ENCODE peak calls at places on chromosomes 1 and 21, in eight cellular contexts. One of them, this sample, is unnamed.

GRCh38 chr1:36797761-36798160 is 236.6 kb downstream of the GRIK3 start:
- DNase-seq in iPS DF 6.9: no peak
- DNase-seq in NCI-H1105: no peak
- DNase-seq in anterior cingulate cortex: no peak
- DNase-seq in aorta: no peak
- DNase-seq in substantia nigra: no peak
- DNase-seq in M059J: no peak
- DNase-seq in memory B cell: no peak
- DNase-seq in this sample: no peak

GRCh38 chr1:184393924-184394323 is 7.1 kb downstream of the C1orf21 start:
- DNase-seq in iPS DF 6.9: no peak
- DNase-seq in NCI-H1105: no peak
- DNase-seq in anterior cingulate cortex: no peak
- DNase-seq in aorta: no peak
- DNase-seq in substantia nigra: no peak
- DNase-seq in M059J: no peak
- DNase-seq in memory B cell: no peak
- DNase-seq in this sample: no peak

GRCh38 chr1:34779526-34779925 is 1.5 kb upstream of the GJB3 start:
- DNase-seq in iPS DF 6.9: no peak
- DNase-seq in NCI-H1105: no peak
- DNase-seq in anterior cingulate cortex: no peak
- DNase-seq in aorta: peak; percentile 21
- DNase-seq in substantia nigra: no peak
- DNase-seq in M059J: peak; percentile 57
- DNase-seq in memory B cell: no peak
- DNase-seq in this sample: no peak

GRCh38 chr1:229139320-229139719 is 131.6 kb upstream of the RAB4A start:
- DNase-seq in iPS DF 6.9: no peak
- DNase-seq in NCI-H1105: no peak
- DNase-seq in anterior cingulate cortex: no peak
- DNase-seq in aorta: no peak
- DNase-seq in substantia nigra: no peak
- DNase-seq in M059J: peak; percentile 6
- DNase-seq in memory B cell: no peak
- DNase-seq in this sample: no peak

GRCh38 chr21:16541366-16541765 is 811.6 kb downstream of the USP25 start:
- DNase-seq in iPS DF 6.9: no peak
- DNase-seq in NCI-H1105: no peak
- DNase-seq in anterior cingulate cortex: no peak
- DNase-seq in aorta: no peak
- DNase-seq in substantia nigra: no peak
- DNase-seq in M059J: peak; percentile 65
- DNase-seq in memory B cell: no peak
- DNase-seq in this sample: no peak

GRCh38 chr1:69787151-69787550 is 219.4 kb downstream of the LRRC7 start:
- DNase-seq in iPS DF 6.9: no peak
- DNase-seq in NCI-H1105: no peak
- DNase-seq in anterior cingulate cortex: no peak
- DNase-seq in aorta: no peak
- DNase-seq in substantia nigra: no peak
- DNase-seq in M059J: no peak
- DNase-seq in memory B cell: no peak
- DNase-seq in this sample: no peak

GRCh38 chr1:201219481-201220387 is 29.1 kb downstream of the IGFN1 start:
- DNase-seq in iPS DF 6.9: no peak
- DNase-seq in NCI-H1105: peak; percentile 32
- DNase-seq in anterior cingulate cortex: no peak
- DNase-seq in aorta: no peak
- DNase-seq in substantia nigra: no peak
- DNase-seq in M059J: no peak
- DNase-seq in memory B cell: no peak
- DNase-seq in this sample: no peak

GRCh38 chr21:38861989-38862683 is 56.4 kb downstream of the ETS2 start:
- DNase-seq in iPS DF 6.9: no peak
- DNase-seq in NCI-H1105: no peak
- DNase-seq in anterior cingulate cortex: no peak
- DNase-seq in aorta: no peak
- DNase-seq in substantia nigra: no peak
- DNase-seq in M059J: peak; percentile 34
- DNase-seq in memory B cell: peak; percentile 19
- DNase-seq in this sample: no peak

GRCh38 chr1:160282807-160283206 is 2.1 kb downstream of the PEX19 start:
- DNase-seq in iPS DF 6.9: no peak
- DNase-seq in NCI-H1105: no peak
- DNase-seq in anterior cingulate cortex: no peak
- DNase-seq in aorta: no peak
- DNase-seq in substantia nigra: no peak
- DNase-seq in M059J: no peak
- DNase-seq in memory B cell: no peak
- DNase-seq in this sample: no peak

GRCh38 chr1:169484683-169485426 is 889 bp downstream of the SLC19A2 start:
- DNase-seq in iPS DF 6.9: peak; percentile 9
- DNase-seq in NCI-H1105: peak; percentile 29
- DNase-seq in anterior cingulate cortex: no peak
- DNase-seq in aorta: peak; percentile 80
- DNase-seq in substantia nigra: no peak
- DNase-seq in M059J: peak; percentile 58
- DNase-seq in memory B cell: no peak
- DNase-seq in this sample: no peak

GRCh38 chr1:47438321-47439150 is 692 bp downstream of the FOXD2 start:
- DNase-seq in iPS DF 6.9: no peak
- DNase-seq in NCI-H1105: no peak
- DNase-seq in anterior cingulate cortex: no peak
- DNase-seq in aorta: no peak
- DNase-seq in substantia nigra: no peak
- DNase-seq in M059J: no peak
- DNase-seq in memory B cell: peak; percentile 32
- DNase-seq in this sample: no peak

GRCh38 chr1:164953815-164954214 is 394.8 kb downstream of the PBX1 start:
- DNase-seq in iPS DF 6.9: no peak
- DNase-seq in NCI-H1105: no peak
- DNase-seq in anterior cingulate cortex: no peak
- DNase-seq in aorta: no peak
- DNase-seq in substantia nigra: no peak
- DNase-seq in M059J: no peak
- DNase-seq in memory B cell: no peak
- DNase-seq in this sample: no peak

GRCh38 chr1:8397511-8397910 is 79.6 kb downstream of the SLC45A1 start:
- DNase-seq in iPS DF 6.9: no peak
- DNase-seq in NCI-H1105: no peak
- DNase-seq in anterior cingulate cortex: no peak
- DNase-seq in aorta: no peak
- DNase-seq in substantia nigra: no peak
- DNase-seq in M059J: peak; percentile 67
- DNase-seq in memory B cell: no peak
- DNase-seq in this sample: no peak

GRCh38 chr1:62437273-62437945 is 560 bp downstream of the USP1 start:
- DNase-seq in iPS DF 6.9: no peak
- DNase-seq in NCI-H1105: peak; percentile 16
- DNase-seq in anterior cingulate cortex: no peak
- DNase-seq in aorta: no peak
- DNase-seq in substantia nigra: no peak
- DNase-seq in M059J: peak; percentile 36
- DNase-seq in memory B cell: peak; percentile 43
- DNase-seq in this sample: peak; percentile 4

GRCh38 chr1:226806988-226807387 is 63.4 kb upstream of the PSEN2 start:
- DNase-seq in iPS DF 6.9: no peak
- DNase-seq in NCI-H1105: no peak
- DNase-seq in anterior cingulate cortex: no peak
- DNase-seq in aorta: no peak
- DNase-seq in substantia nigra: no peak
- DNase-seq in M059J: no peak
- DNase-seq in memory B cell: no peak
- DNase-seq in this sample: no peak

GRCh38 chr1:115283681-115284146 is 54.3 kb downstream of the NGF start:
- DNase-seq in iPS DF 6.9: no peak
- DNase-seq in NCI-H1105: no peak
- DNase-seq in anterior cingulate cortex: no peak
- DNase-seq in aorta: peak; percentile 77
- DNase-seq in substantia nigra: no peak
- DNase-seq in M059J: no peak
- DNase-seq in memory B cell: no peak
- DNase-seq in this sample: no peak

GRCh38 chr1:53145942-53146708 is 3.7 kb upstream of the SLC1A7 start:
- DNase-seq in iPS DF 6.9: no peak
- DNase-seq in NCI-H1105: no peak
- DNase-seq in anterior cingulate cortex: no peak
- DNase-seq in aorta: peak; percentile 88
- DNase-seq in substantia nigra: no peak
- DNase-seq in M059J: peak; percentile 99
- DNase-seq in memory B cell: no peak
- DNase-seq in this sample: no peak

GRCh38 chr1:116574581-116575291 is 3.9 kb upstream of the CD58 start:
- DNase-seq in iPS DF 6.9: no peak
- DNase-seq in NCI-H1105: peak; percentile 52
- DNase-seq in anterior cingulate cortex: no peak
- DNase-seq in aorta: no peak
- DNase-seq in substantia nigra: no peak
- DNase-seq in M059J: peak; percentile 73
- DNase-seq in memory B cell: peak; percentile 55
- DNase-seq in this sample: peak; percentile 54